ENCODE peak calls at places on chromosomes 6 and 20, in nine cellular contexts. One of them, this sample, is unnamed. For H3K36me3, the result is how much of the 10 kb centered on the place peaks cover.

GRCh38 chr6:135866445-135867143 is 15.1 kb downstream of the PDE7B start:
- DNase-seq in BE2C: no peak
- DNase-seq in testis: peak
- DNase-seq in PC-3: no peak
- DNase-seq in ovary: no peak
- DNase-seq in Panc1: no peak
- DNase-seq in brain microvascular endothelial cell: no peak
- DNase-seq in uterus: no peak
- DNase-seq in tibial nerve: no peak
- DNase-seq in this sample: no peak

GRCh38 chr20:47586648-47587306 is 85.1 kb downstream of the NCOA3 start:
- DNase-seq in PC-3: no peak
- DNase-seq in tibial nerve: no peak
- DNase-seq in Panc1: no peak
- DNase-seq in ovary: no peak
- DNase-seq in BE2C: no peak
- DNase-seq in testis: no peak
- DNase-seq in uterus: no peak
- DNase-seq in brain microvascular endothelial cell: peak
- DNase-seq in this sample: no peak

GRCh38 chr6:43917878-43918382 is 147.9 kb downstream of the VEGFA start:
- DNase-seq in tibial nerve: no peak
- DNase-seq in testis: no peak
- DNase-seq in PC-3: peak
- DNase-seq in brain microvascular endothelial cell: peak
- DNase-seq in Panc1: no peak
- DNase-seq in uterus: no peak
- DNase-seq in BE2C: peak
- DNase-seq in ovary: no peak
- DNase-seq in this sample: no peak

GRCh38 chr20:62822788-62823651 is 6.2 kb downstream of the COL9A3 start:
- DNase-seq in Panc1: peak
- DNase-seq in BE2C: peak
- DNase-seq in ovary: no peak
- DNase-seq in uterus: no peak
- DNase-seq in brain microvascular endothelial cell: no peak
- DNase-seq in testis: no peak
- DNase-seq in tibial nerve: no peak
- DNase-seq in PC-3: peak
- DNase-seq in this sample: no peak

GRCh38 chr6:48423640-48424365 is 312.8 kb upstream of the PTCHD4 start:
- DNase-seq in Panc1: no peak
- DNase-seq in BE2C: no peak
- DNase-seq in uterus: no peak
- DNase-seq in brain microvascular endothelial cell: peak
- DNase-seq in tibial nerve: no peak
- DNase-seq in testis: no peak
- DNase-seq in PC-3: peak
- DNase-seq in ovary: no peak
- DNase-seq in this sample: no peak

GRCh38 chr6:165850434-165851019 is 187.5 kb upstream of the PDE10A start:
- DNase-seq in Panc1: peak
- DNase-seq in BE2C: peak
- DNase-seq in testis: peak
- DNase-seq in uterus: peak
- DNase-seq in tibial nerve: peak
- DNase-seq in ovary: peak
- DNase-seq in brain microvascular endothelial cell: peak
- DNase-seq in PC-3: peak
- DNase-seq in this sample: no peak

GRCh38 chr6:100338090-100338489 is 126.6 kb downstream of the SIM1 start:
- DNase-seq in testis: no peak
- DNase-seq in Panc1: no peak
- DNase-seq in BE2C: no peak
- DNase-seq in tibial nerve: no peak
- DNase-seq in PC-3: no peak
- DNase-seq in ovary: no peak
- DNase-seq in uterus: no peak
- DNase-seq in brain microvascular endothelial cell: no peak
- DNase-seq in this sample: no peak

GRCh38 chr20:57458400-57459160 is 66.4 kb downstream of the CTCFL start:
- DNase-seq in uterus: no peak
- DNase-seq in ovary: no peak
- DNase-seq in BE2C: no peak
- DNase-seq in tibial nerve: no peak
- DNase-seq in brain microvascular endothelial cell: no peak
- DNase-seq in PC-3: no peak
- DNase-seq in Panc1: no peak
- DNase-seq in testis: peak
- DNase-seq in this sample: peak

GRCh38 chr6:142321451-142321850 is 19.6 kb downstream of the ADGRG6 start:
- DNase-seq in PC-3: no peak
- DNase-seq in BE2C: no peak
- DNase-seq in ovary: no peak
- DNase-seq in brain microvascular endothelial cell: no peak
- DNase-seq in testis: no peak
- DNase-seq in Panc1: no peak
- DNase-seq in tibial nerve: no peak
- DNase-seq in uterus: no peak
- DNase-seq in this sample: no peak

GRCh38 chr6:134373282-134373922 is 55.5 kb upstream of the SGK1 start:
- DNase-seq in PC-3: peak
- DNase-seq in Panc1: no peak
- DNase-seq in ovary: no peak
- DNase-seq in tibial nerve: peak
- DNase-seq in testis: peak
- DNase-seq in BE2C: no peak
- DNase-seq in uterus: no peak
- DNase-seq in brain microvascular endothelial cell: peak
- DNase-seq in this sample: peak
- H3K36me3 ChIP-seq in PC-3: under half
- H3K36me3 ChIP-seq in Panc1: under half
- H3K36me3 ChIP-seq in ovary: under half
- H3K36me3 ChIP-seq in tibial nerve: under half
- H3K36me3 ChIP-seq in testis: under half
- H3K36me3 ChIP-seq in BE2C: under half
- H3K36me3 ChIP-seq in uterus: under half
- H3K36me3 ChIP-seq in brain microvascular endothelial cell: under half
- H3K36me3 ChIP-seq in this sample: under half

DNA sequence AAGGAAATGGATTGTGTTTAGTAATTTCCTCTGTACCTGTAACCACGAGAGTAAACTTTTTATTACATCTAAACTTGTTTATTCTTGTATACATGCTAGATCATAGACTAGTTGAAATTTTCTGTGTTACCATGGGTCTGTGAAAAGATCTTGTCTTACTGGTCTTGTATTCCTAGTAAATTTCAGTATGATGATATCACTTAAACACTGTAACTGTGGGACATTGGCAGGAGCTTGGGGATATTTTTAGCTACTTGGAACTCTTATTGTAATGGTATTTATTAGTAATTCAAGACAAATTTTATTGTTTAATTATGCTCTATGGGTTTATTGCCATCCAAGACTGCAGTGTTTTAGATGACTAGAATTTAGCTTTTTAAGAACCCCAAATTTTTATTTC is 25.9 kb upstream of the TULP4 start:
- DNase-seq in BE2C: no peak
- DNase-seq in PC-3: peak
- DNase-seq in testis: no peak
- DNase-seq in uterus: no peak
- DNase-seq in Panc1: no peak
- DNase-seq in brain microvascular endothelial cell: peak
- DNase-seq in tibial nerve: no peak
- DNase-seq in ovary: no peak
- DNase-seq in this sample: no peak
- H3K36me3 ChIP-seq in BE2C: under half
- H3K36me3 ChIP-seq in PC-3: under half
- H3K36me3 ChIP-seq in testis: under half
- H3K36me3 ChIP-seq in uterus: under half
- H3K36me3 ChIP-seq in Panc1: under half
- H3K36me3 ChIP-seq in brain microvascular endothelial cell: under half
- H3K36me3 ChIP-seq in tibial nerve: under half
- H3K36me3 ChIP-seq in ovary: under half
- H3K36me3 ChIP-seq in this sample: under half

DNA sequence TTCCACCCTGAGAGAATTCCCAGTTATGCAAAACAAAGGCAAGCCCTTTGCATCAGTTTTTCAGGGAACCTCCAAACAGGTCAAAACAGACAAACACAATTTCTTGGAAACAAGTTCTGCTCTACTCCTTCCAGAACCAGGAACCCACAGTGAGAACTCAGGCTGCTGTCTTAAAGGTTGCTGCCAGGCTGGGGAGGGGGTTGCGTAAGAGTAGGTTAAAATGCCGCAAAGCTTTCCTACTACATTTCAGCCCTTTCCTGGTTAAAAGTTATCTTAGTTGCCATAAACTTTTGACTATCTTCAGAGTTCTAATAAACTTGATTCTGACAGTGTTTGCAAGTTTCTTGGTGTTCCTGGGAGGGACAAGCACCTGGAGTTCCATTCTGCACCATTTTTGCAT is 33.8 kb downstream of the KPNA5 start:
- DNase-seq in testis: no peak
- DNase-seq in Panc1: no peak
- DNase-seq in brain microvascular endothelial cell: no peak
- DNase-seq in uterus: no peak
- DNase-seq in ovary: no peak
- DNase-seq in tibial nerve: no peak
- DNase-seq in BE2C: no peak
- DNase-seq in PC-3: no peak
- DNase-seq in this sample: no peak
- H3K36me3 ChIP-seq in testis: under half
- H3K36me3 ChIP-seq in Panc1: under half
- H3K36me3 ChIP-seq in brain microvascular endothelial cell: under half
- H3K36me3 ChIP-seq in uterus: under half
- H3K36me3 ChIP-seq in ovary: under half
- H3K36me3 ChIP-seq in tibial nerve: under half
- H3K36me3 ChIP-seq in BE2C: under half
- H3K36me3 ChIP-seq in PC-3: under half
- H3K36me3 ChIP-seq in this sample: half or more

DNA sequence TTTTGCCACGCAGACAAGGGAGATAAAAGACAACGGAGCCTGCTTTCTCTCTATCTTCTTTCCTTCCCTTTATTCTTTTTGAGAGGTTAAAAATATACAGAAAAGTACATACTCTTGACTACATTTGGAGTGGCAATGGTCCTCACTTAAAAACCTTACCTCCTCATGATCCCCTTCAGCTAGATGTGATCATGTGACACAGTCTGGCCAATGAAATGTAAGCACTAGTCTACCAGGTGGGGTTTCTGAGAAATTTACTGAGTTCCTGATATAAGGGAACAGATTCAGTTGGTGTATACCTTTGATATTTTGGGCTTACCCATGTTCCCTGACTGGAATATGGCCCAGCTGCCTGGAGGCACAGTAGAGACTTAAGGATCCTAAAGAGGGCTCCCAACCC is 165.5 kb upstream of the BEND3 start:
- DNase-seq in BE2C: no peak
- DNase-seq in uterus: no peak
- DNase-seq in ovary: no peak
- DNase-seq in testis: no peak
- DNase-seq in Panc1: no peak
- DNase-seq in tibial nerve: no peak
- DNase-seq in PC-3: no peak
- DNase-seq in brain microvascular endothelial cell: no peak
- DNase-seq in this sample: no peak
- H3K36me3 ChIP-seq in BE2C: under half
- H3K36me3 ChIP-seq in uterus: under half
- H3K36me3 ChIP-seq in ovary: under half
- H3K36me3 ChIP-seq in testis: under half
- H3K36me3 ChIP-seq in Panc1: under half
- H3K36me3 ChIP-seq in tibial nerve: under half
- H3K36me3 ChIP-seq in PC-3: under half
- H3K36me3 ChIP-seq in brain microvascular endothelial cell: under half
- H3K36me3 ChIP-seq in this sample: under half

GRCh38 chr6:45454008-45454911 is 76.5 kb upstream of the SUPT3H start:
- DNase-seq in PC-3: peak
- DNase-seq in uterus: no peak
- DNase-seq in ovary: no peak
- DNase-seq in BE2C: no peak
- DNase-seq in testis: no peak
- DNase-seq in Panc1: peak
- DNase-seq in brain microvascular endothelial cell: no peak
- DNase-seq in tibial nerve: no peak
- DNase-seq in this sample: no peak

GRCh38 chr6:45448417-45449389 is 71.0 kb upstream of the SUPT3H start:
- DNase-seq in tibial nerve: no peak
- DNase-seq in uterus: no peak
- DNase-seq in BE2C: no peak
- DNase-seq in testis: no peak
- DNase-seq in Panc1: no peak
- DNase-seq in PC-3: no peak
- DNase-seq in ovary: no peak
- DNase-seq in brain microvascular endothelial cell: no peak
- DNase-seq in this sample: no peak

GRCh38 chr6:45447721-45448120 is 70.0 kb upstream of the SUPT3H start:
- DNase-seq in Panc1: no peak
- DNase-seq in testis: no peak
- DNase-seq in ovary: no peak
- DNase-seq in brain microvascular endothelial cell: no peak
- DNase-seq in uterus: no peak
- DNase-seq in BE2C: no peak
- DNase-seq in tibial nerve: no peak
- DNase-seq in PC-3: no peak
- DNase-seq in this sample: no peak

GRCh38 chr6:45450132-45450531 is 72.4 kb upstream of the SUPT3H start:
- DNase-seq in tibial nerve: no peak
- DNase-seq in Panc1: no peak
- DNase-seq in ovary: no peak
- DNase-seq in testis: no peak
- DNase-seq in uterus: no peak
- DNase-seq in brain microvascular endothelial cell: no peak
- DNase-seq in BE2C: no peak
- DNase-seq in PC-3: no peak
- DNase-seq in this sample: no peak

GRCh38 chr6:45450801-45451200 is 73.1 kb upstream of the SUPT3H start:
- DNase-seq in brain microvascular endothelial cell: no peak
- DNase-seq in ovary: no peak
- DNase-seq in PC-3: no peak
- DNase-seq in BE2C: no peak
- DNase-seq in uterus: no peak
- DNase-seq in Panc1: no peak
- DNase-seq in testis: no peak
- DNase-seq in tibial nerve: no peak
- DNase-seq in this sample: no peak
- H3K36me3 ChIP-seq in brain microvascular endothelial cell: under half
- H3K36me3 ChIP-seq in ovary: under half
- H3K36me3 ChIP-seq in PC-3: under half
- H3K36me3 ChIP-seq in BE2C: under half
- H3K36me3 ChIP-seq in uterus: under half
- H3K36me3 ChIP-seq in Panc1: under half
- H3K36me3 ChIP-seq in testis: under half
- H3K36me3 ChIP-seq in tibial nerve: under half
- H3K36me3 ChIP-seq in this sample: under half